ENCODE peak calls at places on chromosomes 6 and 20, in five cellular contexts. L, W, X, A and N are unnamed samples.

GRCh38 chr20:62202083-62202395 is 18.0 kb downstream of the HRH3 start:
- DNase-seq in A (no peak), X (no peak), W (no peak), L (no peak), N (no peak)

GRCh38 chr20:52937701-52938100 is 34.5 kb upstream of the TSHZ2 start:
- DNase-seq in W (peak; percentile 74), X (peak; percentile 5), A (no peak), L (no peak), N (no peak)

GRCh38 chr6:95091823-95092436 is 485.4 kb upstream of the MANEA start:
- DNase-seq in W (peak; percentile 67), L (no peak), X (peak; percentile 83), A (no peak), N (peak; percentile 36)

GRCh38 chr6:73049971-73050594 is 175.2 kb downstream of the KHDC1L start:
- DNase-seq in W (no peak), A (no peak), X (no peak), L (no peak), N (no peak)

GRCh38 chr6:108133594-108134179 is 32.1 kb upstream of the NR2E1 start:
- DNase-seq in L (no peak), A (peak; percentile 67), W (peak; percentile 79), X (peak; percentile 85), N (peak; percentile 81)

GRCh38 chr20:47934761-47935160 is 149.5 kb upstream of the SULF2 start:
- DNase-seq in W (no peak), L (no peak), A (no peak), X (no peak), N (no peak)

GRCh38 chr6:31466466-31466865 is 31.5 kb upstream of the MICB start:
- DNase-seq in W (no peak), A (no peak), X (no peak), L (no peak), N (no peak)

GRCh38 chr6:38860041-38860440 is 144.9 kb downstream of the DNAH8 start:
- DNase-seq in W (no peak), A (no peak), X (no peak), L (no peak), N (no peak)

GRCh38 chr6:25154034-25154596 is 125.1 kb upstream of the CARMIL1 start:
- DNase-seq in X (no peak), A (no peak), W (peak; percentile 89), L (no peak), N (no peak)

GRCh38 chr6:129513471-129513870 is 196.5 kb downstream of the ARHGAP18 start:
- DNase-seq in L (no peak), W (no peak), A (no peak), X (peak; percentile 71), N (no peak)

GRCh38 chr6:148406579-148407371 is 64.1 kb downstream of the SASH1 start:
- DNase-seq in L (no peak), X (no peak), W (no peak), A (no peak), N (no peak)

GRCh38 chr6:31738048-31738979 is 1.5 kb upstream of the MSH5 start:
- DNase-seq in A (peak; percentile 74), L (peak; percentile 47), X (peak; percentile 91), W (peak; percentile 96), N (peak; percentile 95)

GRCh38 chr6:57261896-57262295 is 39.8 kb upstream of the RAB23 start:
- DNase-seq in L (no peak), W (no peak), A (no peak), X (peak; percentile 74), N (no peak)

GRCh38 chr6:27188885-27189418 is 58.5 kb upstream of the PRSS16 start:
- DNase-seq in X (peak; percentile 85), W (peak; percentile 91), A (peak; percentile 36), L (peak; percentile 49), N (peak; percentile 91)

GRCh38 chr6:34592208-34592952 is 36.3 kb upstream of the SPDEF start:
- DNase-seq in L (no peak), A (no peak), X (no peak), W (no peak), N (no peak)

GRCh38 chr6:7910298-7910653 is 312 bp downstream of the TXNDC5 start:
- DNase-seq in A (no peak), L (no peak), X (peak; percentile 12), W (no peak), N (no peak)

GRCh38 chr20:6074145-6074561 is 20.3 kb upstream of the LRRN4 start:
- DNase-seq in W (peak; percentile 59), X (no peak), A (no peak), L (no peak), N (peak; percentile 72)

GRCh38 chr6:163346529-163346961 is 68.0 kb upstream of the QKI start:
- DNase-seq in L (peak; percentile 68), W (no peak), X (peak; percentile 40), A (no peak), N (no peak)

GRCh38 chr6:138374230-138374629 is 3.5 kb upstream of the SMIM28 start:
- DNase-seq in L (no peak), X (no peak), W (no peak), A (no peak), N (no peak)

GRCh38 chr6:20789162-20789561 is 254.9 kb downstream of the CDKAL1 start:
- DNase-seq in A (no peak), L (no peak), W (no peak), X (peak; percentile 50), N (peak; percentile 5)

GRCh38 chr6:148212366-148212765 is 130.3 kb upstream of the SASH1 start:
- DNase-seq in X (no peak), W (no peak), A (no peak), L (no peak), N (no peak)

GRCh38 chr6:141988954-141989705 is 143.6 kb upstream of the GJE1 start:
- DNase-seq in L (no peak), W (peak; percentile 93), A (no peak), X (peak; percentile 73), N (peak; percentile 39)

GRCh38 chr6:167866642-167867041 is 39.9 kb downstream of the AFDN start:
- DNase-seq in A (peak; percentile 25), W (no peak), X (no peak), L (no peak), N (no peak)

GRCh38 chr6:66897576-66897975 is 1190.5 kb upstream of the EYS start:
- DNase-seq in A (no peak), L (no peak), W (peak; percentile 11), X (peak; percentile 53), N (no peak)

GRCh38 chr20:25571817-25572216 is 13.5 kb downstream of the NINL start:
- DNase-seq in X (no peak), L (no peak), W (no peak), A (no peak), N (peak; percentile 6)

GRCh38 chr6:1024587-1024986 is 287.3 kb upstream of the FOXQ1 start:
- DNase-seq in W (peak; percentile 77), L (no peak), X (peak; percentile 95), A (peak; percentile 18), N (no peak)

GRCh38 chr20:7589164-7589563 is 351.1 kb downstream of the HAO1 start:
- DNase-seq in L (no peak), A (no peak), X (no peak), W (no peak), N (no peak)

GRCh38 chr6:96562886-96563285 is at the start of gene FHL5:
- DNase-seq in W (no peak), X (peak; percentile 14), L (no peak), A (no peak), N (no peak)

GRCh38 chr6:113632220-113632864 is 224.8 kb upstream of the MARCKS start:
- DNase-seq in W (peak; percentile 66), X (peak; percentile 79), L (no peak), A (peak; percentile 36), N (peak; percentile 79)

GRCh38 chr6:39215640-39216158 is 13.6 kb downstream of the KCNK5 start:
- DNase-seq in A (no peak), L (no peak), X (no peak), W (no peak), N (no peak)

GRCh38 chr20:23282111-23282510 is 68.5 kb upstream of the NXT1 start:
- DNase-seq in A (no peak), W (no peak), X (no peak), L (no peak), N (no peak)

GRCh38 chr20:61570796-61571195 is 318.7 kb downstream of the CDH4 start:
- DNase-seq in A (no peak), W (no peak), X (no peak), L (no peak), N (no peak)

GRCh38 chr6:13764996-13765395 is 49.4 kb downstream of the MCUR1 start:
- DNase-seq in W (no peak), A (no peak), X (no peak), L (no peak), N (no peak)

GRCh38 chr6:39929733-39930461 is 4.4 kb downstream of the MOCS1 start:
- DNase-seq in L (no peak), X (no peak), A (no peak), W (no peak), N (no peak)

GRCh38 chr20:54431545-54431944 is 43.8 kb upstream of the DOK5 start:
- DNase-seq in A (no peak), L (peak; percentile 2), X (peak; percentile 1), W (no peak), N (no peak)

GRCh38 chr6:123091091-123091895 is 95.3 kb downstream of the CLVS2 start:
- DNase-seq in A (no peak), L (no peak), X (peak; percentile 86), W (peak; percentile 3), N (peak; percentile 11)